ENCODE peak calls at places on chromosome 14, in four cellular contexts. One of them, this sample, is unnamed.

GRCh38 chr14:69260979-69261605 is 1.1 kb downstream of the GALNT16 start:
- DNase-seq in neuronal stem cell: peak
- DNase-seq in IMR-90: no peak
- DNase-seq in trophoblast cell: no peak
- DNase-seq in this sample: no peak

GRCh38 chr14:86604546-86604945 is 1074.6 kb downstream of the FLRT2 start:
- DNase-seq in trophoblast cell: no peak
- DNase-seq in IMR-90: peak
- DNase-seq in neuronal stem cell: no peak
- DNase-seq in this sample: no peak

GRCh38 chr14:75011356-75012097 is 8.8 kb downstream of the EIF2B2 start:
- DNase-seq in trophoblast cell: no peak
- DNase-seq in neuronal stem cell: no peak
- DNase-seq in IMR-90: peak
- DNase-seq in this sample: peak

GRCh38 chr14:56195727-56196126 is 77.5 kb downstream of the PELI2 start:
- DNase-seq in neuronal stem cell: no peak
- DNase-seq in IMR-90: peak
- DNase-seq in trophoblast cell: no peak
- DNase-seq in this sample: peak

GRCh38 chr14:59543873-59544272 is 32.7 kb downstream of the CCDC175 start:
- DNase-seq in trophoblast cell: no peak
- DNase-seq in neuronal stem cell: no peak
- DNase-seq in IMR-90: no peak
- DNase-seq in this sample: no peak

GRCh38 chr14:68851078-68851477 is 58.2 kb upstream of the ZFP36L1 start:
- DNase-seq in trophoblast cell: no peak
- DNase-seq in neuronal stem cell: no peak
- DNase-seq in IMR-90: no peak
- DNase-seq in this sample: no peak

GRCh38 chr14:100735271-100735670 is 8.6 kb downstream of the DLK1 start:
- DNase-seq in IMR-90: no peak
- DNase-seq in trophoblast cell: no peak
- DNase-seq in neuronal stem cell: no peak
- DNase-seq in this sample: no peak

GRCh38 chr14:53109028-53109687 is 44.0 kb downstream of the DDHD1 start:
- DNase-seq in neuronal stem cell: no peak
- DNase-seq in trophoblast cell: no peak
- DNase-seq in IMR-90: no peak
- DNase-seq in this sample: peak

GRCh38 chr14:20757963-20758362 is 10.2 kb upstream of the EDDM3B start:
- DNase-seq in trophoblast cell: no peak
- DNase-seq in IMR-90: no peak
- DNase-seq in neuronal stem cell: no peak
- DNase-seq in this sample: no peak

GRCh38 chr14:102622262-102622885 is 29.9 kb downstream of the RCOR1 start:
- DNase-seq in trophoblast cell: no peak
- DNase-seq in neuronal stem cell: no peak
- DNase-seq in IMR-90: no peak
- DNase-seq in this sample: no peak

GRCh38 chr14:33127531-33127930 is 188.9 kb downstream of the NPAS3 start:
- DNase-seq in neuronal stem cell: no peak
- DNase-seq in IMR-90: no peak
- DNase-seq in trophoblast cell: no peak
- DNase-seq in this sample: peak

GRCh38 chr14:57871487-57872080 is 5.7 kb upstream of the SLC35F4 start:
- DNase-seq in IMR-90: peak
- DNase-seq in neuronal stem cell: peak
- DNase-seq in trophoblast cell: no peak
- DNase-seq in this sample: peak

GRCh38 chr14:80714489-80714888 is 227.0 kb downstream of the CEP128 start:
- DNase-seq in IMR-90: no peak
- DNase-seq in trophoblast cell: no peak
- DNase-seq in neuronal stem cell: no peak
- DNase-seq in this sample: no peak

GRCh38 chr14:59281613-59282012 is 93.1 kb downstream of the DAAM1 start:
- DNase-seq in IMR-90: peak
- DNase-seq in trophoblast cell: no peak
- DNase-seq in neuronal stem cell: no peak
- DNase-seq in this sample: peak

GRCh38 chr14:105173901-105174894 is 5.6 kb upstream of the JAG2 start:
- DNase-seq in neuronal stem cell: no peak
- DNase-seq in trophoblast cell: no peak
- DNase-seq in IMR-90: no peak
- DNase-seq in this sample: no peak

GRCh38 chr14:29637406-29637805 is 290.2 kb downstream of the PRKD1 start:
- DNase-seq in trophoblast cell: no peak
- DNase-seq in IMR-90: peak
- DNase-seq in neuronal stem cell: no peak
- DNase-seq in this sample: peak

GRCh38 chr14:79248131-79248530 is 963.2 kb downstream of the DIO2 start:
- DNase-seq in trophoblast cell: no peak
- DNase-seq in neuronal stem cell: no peak
- DNase-seq in IMR-90: peak
- DNase-seq in this sample: no peak
- H3K14ac ChIP-seq in trophoblast cell: no peak
- H3K14ac ChIP-seq in neuronal stem cell: no peak
- H3K14ac ChIP-seq in IMR-90: no peak
- H3K14ac ChIP-seq in this sample: no peak

GRCh38 chr14:92888896-92889295 is 34.1 kb upstream of the CHGA start:
- DNase-seq in trophoblast cell: no peak
- DNase-seq in IMR-90: no peak
- DNase-seq in neuronal stem cell: no peak
- DNase-seq in this sample: no peak
- H3K18ac ChIP-seq in trophoblast cell: no peak
- H3K18ac ChIP-seq in IMR-90: no peak
- H3K18ac ChIP-seq in neuronal stem cell: no peak
- H3K18ac ChIP-seq in this sample: no peak

GRCh38 chr14:22313172-22313801 is 275.7 kb downstream of the DAD1 start:
- DNase-seq in IMR-90: peak
- DNase-seq in neuronal stem cell: no peak
- DNase-seq in trophoblast cell: no peak
- DNase-seq in this sample: no peak
- H3K14ac ChIP-seq in IMR-90: no peak
- H3K14ac ChIP-seq in neuronal stem cell: no peak
- H3K14ac ChIP-seq in trophoblast cell: no peak
- H3K14ac ChIP-seq in this sample: no peak

GRCh38 chr14:90508536-90509254 is 111.9 kb downstream of the CALM1 start:
- DNase-seq in trophoblast cell: peak
- DNase-seq in neuronal stem cell: no peak
- DNase-seq in IMR-90: no peak
- DNase-seq in this sample: no peak
- H3K18ac ChIP-seq in trophoblast cell: peak
- H3K18ac ChIP-seq in neuronal stem cell: peak
- H3K18ac ChIP-seq in IMR-90: no peak
- H3K18ac ChIP-seq in this sample: no peak

GRCh38 chr14:76090611-76091010 is 61.1 kb upstream of the GPATCH2L start:
- DNase-seq in neuronal stem cell: no peak
- DNase-seq in trophoblast cell: no peak
- DNase-seq in IMR-90: no peak
- DNase-seq in this sample: no peak

GRCh38 chr14:76091036-76091435 is 60.7 kb upstream of the GPATCH2L start:
- DNase-seq in IMR-90: no peak
- DNase-seq in neuronal stem cell: no peak
- DNase-seq in trophoblast cell: no peak
- DNase-seq in this sample: no peak

GRCh38 chr14:76089575-76089974 is 62.1 kb upstream of the GPATCH2L start:
- DNase-seq in neuronal stem cell: no peak
- DNase-seq in IMR-90: no peak
- DNase-seq in trophoblast cell: no peak
- DNase-seq in this sample: no peak

GRCh38 chr14:76086636-76087035 is 65.1 kb upstream of the GPATCH2L start:
- DNase-seq in trophoblast cell: no peak
- DNase-seq in neuronal stem cell: no peak
- DNase-seq in IMR-90: no peak
- DNase-seq in this sample: no peak

GRCh38 chr14:76089151-76089550 is 62.6 kb upstream of the GPATCH2L start:
- DNase-seq in trophoblast cell: no peak
- DNase-seq in IMR-90: no peak
- DNase-seq in neuronal stem cell: no peak
- DNase-seq in this sample: no peak
- H3K14ac ChIP-seq in trophoblast cell: no peak
- H3K14ac ChIP-seq in IMR-90: no peak
- H3K14ac ChIP-seq in neuronal stem cell: no peak
- H3K14ac ChIP-seq in this sample: no peak